ENCODE peak calls at places on chromosomes 4 and X, in five cellular contexts. E, N, A, F and P are unnamed samples.

GRCh38 chr4:2423695-2424094 is 4.9 kb downstream of the CFAP99 start:
- DNase-seq in N (no peak), E (no peak), A (no peak), F (no peak), P (no peak)

GRCh38 chrX:139831017-139831416 is 101.8 kb downstream of the ATP11C start:
- DNase-seq in E (no peak), N (no peak), A (no peak), F (no peak), P (no peak)

GRCh38 chrX:40912166-40912565 is 173.1 kb upstream of the USP9X start:
- DNase-seq in F (no peak), E (no peak), N (no peak), A (no peak), P (no peak)

GRCh38 chr4:124940387-124940786 is 227.9 kb upstream of the ANKRD50 start:
- DNase-seq in E (peak), A (no peak), F (peak), N (no peak), P (no peak)

GRCh38 chr4:182552948-182553347 is 309.7 kb downstream of the TENM3 start:
- DNase-seq in E (no peak), F (no peak), N (no peak), A (no peak), P (no peak)

GRCh38 chr4:110754726-110755125 is 131.8 kb upstream of the PITX2 start:
- DNase-seq in E (no peak), F (no peak), N (no peak), A (no peak), P (no peak)

GRCh38 chrX:74421181-74422028 is at the start of gene SLC16A2:
- DNase-seq in N (peak), F (peak), A (peak), E (peak), P (no peak)

GRCh38 chrX:65034641-65035450 is 58.6 kb upstream of the ZC4H2 start:
- DNase-seq in N (peak), A (peak), E (peak), F (peak), P (peak)

GRCh38 chrX:69503835-69504625 is at the start of gene NALF2:
- DNase-seq in E (peak), N (no peak), F (peak), A (peak), P (no peak)

GRCh38 chr4:86279247-86279960 is 80.4 kb downstream of the MAPK10 start:
- DNase-seq in N (no peak), E (no peak), F (no peak), A (no peak), P (no peak)

GRCh38 chr4:88356771-88357170 is 21.9 kb upstream of the HERC6 start:
- DNase-seq in N (no peak), A (no peak), F (no peak), E (no peak), P (no peak)

GRCh38 chr4:74365761-74366160 is 816 bp downstream of the EREG start:
- DNase-seq in E (no peak), F (no peak), N (no peak), A (peak), P (no peak)